ENCODE peak calls at places on chromosome 21, in four cellular contexts. Q is cardiac fibroblast, U is heart right ventricle, S is prostate gland. Y is an unnamed sample.
A peak's percentile ranks its signal among the peaks of the same experiment; 100 is the strongest.

GRCh38 chr21:14306143-14306907 is 76.6 kb downstream of the HSPA13 start:
- DNase-seq in Q (peak; percentile 43), U (no peak), S (no peak), Y (no peak)

GRCh38 chr21:10418649-10419048 is 102.7 kb upstream of the TPTE start:
- DNase-seq in Q (no peak), U (no peak), S (no peak), Y (no peak)

GRCh38 chr21:42939581-42940413 is 14.4 kb upstream of the ERVH48-1 start:
- DNase-seq in Q (peak; percentile 99), U (no peak), S (peak; percentile 84), Y (no peak)

GRCh38 chr21:18832950-18833349 is 429.4 kb upstream of the TMPRSS15 start:
- DNase-seq in Q (peak; percentile 33), U (no peak), S (no peak), Y (no peak)

GRCh38 chr21:45530423-45531113 is 11.7 kb downstream of the SLC19A1 start:
- DNase-seq in Q (no peak), U (peak; percentile 13), S (no peak), Y (no peak)

GRCh38 chr21:38440746-38441145 is 57.5 kb downstream of the ERG start:
- DNase-seq in Q (peak; percentile 92), U (no peak), S (no peak), Y (no peak)

GRCh38 chr21:45540601-45540970 is 1.7 kb downstream of the SLC19A1 start:
- DNase-seq in Q (no peak), U (no peak), S (no peak), Y (no peak)

GRCh38 chr21:43286196-43286595 is 117.4 kb downstream of the CRYAA start:
- DNase-seq in Q (no peak), U (no peak), S (no peak), Y (no peak)

GRCh38 chr21:43826623-43826974 is 37.2 kb downstream of the RRP1 start:
- DNase-seq in Q (no peak), U (no peak), S (no peak), Y (no peak)

GRCh38 chr21:35428489-35428888 is 379.4 kb upstream of the RUNX1 start:
- DNase-seq in Q (peak; percentile 49), U (peak; percentile 14), S (no peak), Y (no peak)

GRCh38 chr21:19368944-19369343 is 965.4 kb upstream of the TMPRSS15 start:
- DNase-seq in Q (no peak), U (no peak), S (no peak), Y (no peak)

GRCh38 chr21:45071396-45072165 is 2.8 kb upstream of the ADARB1 start:
- DNase-seq in Q (no peak), U (no peak), S (no peak), Y (no peak)

GRCh38 chr21:41168391-41169257 is 664 bp downstream of the BACE2 start:
- DNase-seq in Q (peak; percentile 64), U (peak; percentile 48), S (peak; percentile 70), Y (peak; percentile 45)

GRCh38 chr21:41171210-41171609 is 3.2 kb downstream of the BACE2 start:
- DNase-seq in Q (peak; percentile 75), U (no peak), S (peak; percentile 84), Y (no peak)

GRCh38 chr21:41169258-41169576 is 1.3 kb downstream of the BACE2 start:
- DNase-seq in Q (no peak), U (no peak), S (no peak), Y (no peak)

GRCh38 chr21:41169701-41170100 is 1.7 kb downstream of the BACE2 start:
- DNase-seq in Q (no peak), U (no peak), S (no peak), Y (no peak)

DNA sequence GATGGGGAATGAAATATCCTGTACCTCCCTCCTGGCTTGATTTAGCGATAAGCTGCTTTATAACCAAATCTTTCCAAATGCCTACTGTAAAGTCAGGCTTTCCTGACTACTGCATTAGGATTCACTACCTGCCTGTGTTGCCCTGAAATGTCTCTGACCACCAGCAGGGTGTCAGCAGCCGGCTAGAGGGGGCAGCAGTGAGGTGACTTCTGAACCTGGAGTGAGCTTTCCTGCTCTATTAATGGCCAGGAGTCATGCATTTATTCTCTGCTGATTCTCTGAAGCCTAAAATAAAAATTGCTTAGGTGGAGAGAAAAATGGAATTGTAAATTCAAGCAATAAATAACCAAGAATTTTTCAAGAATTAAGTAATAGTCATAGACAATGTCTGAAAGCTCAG is 2.5 kb downstream of the BACE2 start:
- DNase-seq in Q (peak; percentile 54), U (peak; percentile 31), S (no peak), Y (peak; percentile 59)
- TF ChIP-seq CTCF in Q (peak; percentile 86), U (peak; percentile 71), S (peak; percentile 74), Y (peak; percentile 19)

DNA sequence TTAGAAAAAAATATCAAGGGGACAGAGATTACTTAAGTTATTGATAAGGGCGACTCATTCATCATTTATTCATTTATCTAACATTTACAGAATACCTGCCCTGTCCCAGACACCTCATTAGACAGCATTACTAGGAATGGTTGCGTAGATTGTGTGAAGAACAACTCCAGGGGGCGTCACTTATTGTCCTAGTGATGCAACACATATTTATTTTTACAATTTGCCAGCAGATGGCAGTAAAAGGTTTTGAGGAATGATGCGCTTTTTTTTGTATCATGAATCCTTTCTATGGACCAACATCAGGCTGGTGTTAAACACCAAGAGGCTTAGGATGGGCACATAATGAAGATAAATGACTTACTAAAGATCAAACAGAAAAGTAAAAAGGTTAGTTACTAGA is 5.5 kb downstream of the NCAM2 start:
- DNase-seq in Q (peak; percentile 59), U (no peak), S (no peak), Y (no peak)
- TF ChIP-seq CTCF in Q (peak; percentile 31), U (peak; percentile 21), S (no peak), Y (peak; percentile 11)

DNA sequence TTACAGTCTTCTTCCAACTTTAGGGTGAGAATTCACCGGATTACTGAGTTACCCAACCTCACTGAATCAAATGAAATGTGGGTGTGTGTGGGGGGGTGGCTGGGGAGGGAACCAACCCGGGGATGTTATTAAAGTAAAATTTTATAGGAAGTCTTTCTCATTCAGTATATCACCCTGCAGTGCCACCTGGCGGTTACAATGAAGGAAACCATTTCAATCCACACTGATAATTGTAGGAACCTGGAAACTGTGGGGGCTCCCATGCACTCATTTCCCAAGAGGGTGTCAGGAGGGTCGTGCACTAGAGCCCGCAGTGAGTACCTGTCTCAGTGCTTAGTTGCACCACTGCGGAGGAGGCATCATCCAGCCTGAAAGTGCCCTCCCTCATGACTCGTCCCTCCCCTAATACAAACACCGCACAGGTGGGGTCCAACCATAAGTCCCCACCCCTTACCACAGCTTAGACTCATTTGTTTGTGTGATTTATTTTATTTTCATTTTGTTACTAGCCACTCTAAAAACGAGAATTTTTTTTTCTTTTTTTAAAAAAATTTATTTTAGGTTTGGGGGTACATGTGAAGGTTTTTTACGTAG is 29.1 kb upstream of the IGSF5 start:
- DNase-seq in Q (peak; percentile 47), U (peak; percentile 16), S (peak; percentile 45), Y (peak; percentile 37)
- TF ChIP-seq CTCF in Q (peak; percentile 47), U (peak; percentile 67), S (peak; percentile 57), Y (peak; percentile 30)

GRCh38 chr21:36987845-36988244 is 18.7 kb upstream of the RIPPLY3 start:
- DNase-seq in Q (no peak), U (no peak), S (no peak), Y (no peak)

GRCh38 chr21:36988536-36988935 is 18.0 kb upstream of the RIPPLY3 start:
- DNase-seq in Q (no peak), U (no peak), S (no peak), Y (no peak)

GRCh38 chr21:36992671-36993070 is 13.8 kb upstream of the RIPPLY3 start:
- DNase-seq in Q (no peak), U (no peak), S (no peak), Y (no peak)

GRCh38 chr21:36989699-36990507 is 16.6 kb upstream of the RIPPLY3 start:
- DNase-seq in Q (peak; percentile 92), U (peak; percentile 97), S (peak; percentile 88), Y (peak; percentile 98)

GRCh38 chr21:36990508-36991205 is 15.8 kb upstream of the RIPPLY3 start:
- DNase-seq in Q (no peak), U (no peak), S (no peak), Y (no peak)
- TF ChIP-seq CTCF in Q (no peak), U (no peak), S (no peak), Y (no peak)

GRCh38 chr21:31072486-31072885 is 34.2 kb upstream of the KRTAP19-8 start:
- DNase-seq in Q (no peak), U (no peak), S (no peak), Y (no peak)

GRCh38 chr21:31078796-31079195 is 40.5 kb upstream of the KRTAP19-8 start:
- DNase-seq in Q (no peak), U (no peak), S (no peak), Y (peak; percentile 38)

GRCh38 chr21:31078216-31078615 is 39.9 kb upstream of the KRTAP19-8 start:
- DNase-seq in Q (no peak), U (no peak), S (no peak), Y (no peak)

GRCh38 chr21:31075844-31076243 is 37.6 kb upstream of the KRTAP19-8 start:
- DNase-seq in Q (no peak), U (no peak), S (no peak), Y (no peak)
- TF ChIP-seq CTCF in Q (no peak), U (no peak), S (no peak), Y (no peak)

GRCh38 chr21:29658177-29658933 is 281.4 kb downstream of the GRIK1 start:
- DNase-seq in Q (no peak), U (no peak), S (no peak), Y (no peak)

GRCh38 chr21:29658934-29659203 is 280.9 kb downstream of the GRIK1 start:
- DNase-seq in Q (no peak), U (no peak), S (no peak), Y (no peak)

GRCh38 chr21:29655577-29655976 is 284.2 kb downstream of the GRIK1 start:
- DNase-seq in Q (no peak), U (no peak), S (no peak), Y (no peak)

GRCh38 chr21:29656504-29657227 is 283.1 kb downstream of the GRIK1 start:
- DNase-seq in Q (peak; percentile 90), U (no peak), S (no peak), Y (no peak)

DNA sequence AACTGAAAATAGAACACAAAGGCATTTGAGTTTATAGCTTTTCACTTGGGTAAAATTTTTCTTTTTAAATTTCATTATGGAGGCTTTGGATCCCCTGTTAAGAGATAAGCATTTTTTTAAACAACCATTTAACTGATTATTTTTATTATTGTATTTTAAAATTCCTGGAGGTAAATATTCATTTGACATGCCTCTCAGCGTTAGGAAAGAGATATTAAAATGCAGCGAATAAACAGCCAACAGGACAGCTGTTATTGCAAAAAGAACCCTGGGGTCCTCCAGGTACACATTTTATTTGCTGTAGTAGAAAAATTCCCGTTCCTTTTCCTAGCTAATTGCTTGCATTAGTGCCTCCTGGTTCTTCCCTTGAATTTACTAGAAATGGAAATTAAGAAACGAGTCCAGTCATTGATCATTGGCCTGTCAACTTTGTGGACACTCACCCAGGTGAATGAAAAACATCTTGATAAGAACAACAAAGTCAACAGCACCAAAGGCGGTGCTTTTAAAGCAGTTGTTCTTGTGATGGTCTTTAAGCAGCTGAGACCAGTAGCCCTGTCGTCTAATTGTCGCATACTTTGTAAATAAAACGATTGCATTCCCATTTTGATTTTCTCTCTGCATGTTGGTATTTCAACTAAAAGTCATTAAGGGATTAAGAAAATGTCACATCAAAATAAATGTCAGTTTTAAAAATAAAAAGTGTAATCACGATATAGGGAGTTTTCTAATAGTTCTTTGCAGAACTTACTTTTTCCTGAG is 282.4 kb downstream of the GRIK1 start:
- DNase-seq in Q (no peak), U (no peak), S (no peak), Y (no peak)
- TF ChIP-seq CTCF in Q (no peak), U (no peak), S (no peak), Y (no peak)

GRCh38 chr21:31557421-31557955 is 102.0 kb upstream of the SOD1 start:
- DNase-seq in Q (no peak), U (no peak), S (no peak), Y (no peak)
- TF ChIP-seq CTCF in Q (no peak), U (no peak), S (no peak), Y (no peak)